ENCODE peak calls at places on chromosomes 3 and 15, in seven cellular contexts. G is Jurkat, Clone E6-1; Z is NCI-H1092 treated with DMSO at 0.1 percent for 48 hours; J is right lobe of liver; O is IMR-90; R is left cardiac atrium; E is A549. Q is an unnamed sample.

GRCh38 chr3:79383402-79384012 is 384.3 kb downstream of the ROBO1 start:
- DNase-seq in G (no peak), Z (no peak), J (no peak), O (peak), R (no peak), E (no peak), Q (no peak)

GRCh38 chr3:179348325-179349013 is 960 bp downstream of the MFN1 start:
- DNase-seq in G (no peak), Z (no peak), J (no peak), O (no peak), R (no peak), E (no peak), Q (no peak)

GRCh38 chr3:149727676-149728075 is 24.6 kb downstream of the COMMD2 start:
- DNase-seq in G (no peak), Z (no peak), J (no peak), O (no peak), R (no peak), E (no peak), Q (no peak)

GRCh38 chr3:86837871-86838270 is 153.1 kb downstream of the VGLL3 start:
- DNase-seq in G (no peak), Z (no peak), J (no peak), O (peak), R (no peak), E (no peak), Q (no peak)

GRCh38 chr15:87743557-87743956 is 513.0 kb downstream of the NTRK3 start:
- DNase-seq in G (no peak), Z (no peak), J (no peak), O (peak), R (no peak), E (no peak), Q (no peak)

GRCh38 chr15:47349179-47349578 is 368.1 kb upstream of the SEMA6D start:
- DNase-seq in G (no peak), Z (no peak), J (no peak), O (no peak), R (no peak), E (no peak), Q (no peak)

GRCh38 chr3:12541625-12542024 is 3.7 kb downstream of the MKRN2OS start:
- DNase-seq in G (no peak), Z (no peak), J (no peak), O (no peak), R (peak), E (no peak), Q (peak)

GRCh38 chr3:159761377-159761776 is 227.3 kb upstream of the IL12A start:
- DNase-seq in G (no peak), Z (no peak), J (peak), O (peak), R (peak), E (peak), Q (peak)

GRCh38 chr15:100081454-100081853 is 260.3 kb downstream of the ADAMTS17 start:
- DNase-seq in G (no peak), Z (no peak), J (no peak), O (no peak), R (no peak), E (no peak), Q (no peak)

GRCh38 chr15:45862034-45862433 is 227.2 kb downstream of the SQOR start:
- DNase-seq in G (no peak), Z (no peak), J (no peak), O (no peak), R (no peak), E (no peak), Q (no peak)